ENCODE peak calls at places on chromosome 3, in eight cellular contexts. One of them, this sample, is unnamed.

GRCh38 chr3:100210777-100211145 is 50.0 kb upstream of the TBC1D23 start:
- DNase-seq in fibroblast of lung: peak; percentile 91
- DNase-seq in HFF-Myc: peak; percentile 94
- DNase-seq in astrocyte of the spinal cord: peak; percentile 94
- DNase-seq in astrocyte of the cerebellum: peak; percentile 94
- DNase-seq in AG09319: peak; percentile 92
- DNase-seq in psoas muscle: no peak
- DNase-seq in AG04450: peak; percentile 84
- DNase-seq in this sample: peak; percentile 76

GRCh38 chr3:72177075-72178050 is 392.4 kb upstream of the PROK2 start:
- DNase-seq in fibroblast of lung: peak; percentile 57
- DNase-seq in HFF-Myc: no peak
- DNase-seq in astrocyte of the spinal cord: peak; percentile 22
- DNase-seq in astrocyte of the cerebellum: no peak
- DNase-seq in AG09319: no peak
- DNase-seq in psoas muscle: peak; percentile 41
- DNase-seq in AG04450: no peak
- DNase-seq in this sample: no peak

GRCh38 chr3:8324727-8325126 is 176.9 kb upstream of the LMCD1 start:
- DNase-seq in fibroblast of lung: peak; percentile 40
- DNase-seq in HFF-Myc: no peak
- DNase-seq in astrocyte of the spinal cord: peak; percentile 35
- DNase-seq in astrocyte of the cerebellum: no peak
- DNase-seq in AG09319: no peak
- DNase-seq in psoas muscle: peak; percentile 18
- DNase-seq in AG04450: no peak
- DNase-seq in this sample: peak; percentile 4

GRCh38 chr3:171875923-171876412 is 32.8 kb downstream of the TMEM212 start:
- DNase-seq in fibroblast of lung: peak; percentile 93
- DNase-seq in HFF-Myc: no peak
- DNase-seq in astrocyte of the spinal cord: peak; percentile 82
- DNase-seq in astrocyte of the cerebellum: no peak
- DNase-seq in AG09319: no peak
- DNase-seq in psoas muscle: no peak
- DNase-seq in AG04450: no peak
- DNase-seq in this sample: no peak

GRCh38 chr3:184559336-184559735 is 2.2 kb upstream of the EPHB3 start:
- DNase-seq in fibroblast of lung: no peak
- DNase-seq in HFF-Myc: no peak
- DNase-seq in astrocyte of the spinal cord: no peak
- DNase-seq in astrocyte of the cerebellum: no peak
- DNase-seq in AG09319: no peak
- DNase-seq in psoas muscle: no peak
- DNase-seq in AG04450: no peak
- DNase-seq in this sample: no peak

GRCh38 chr3:8380904-8381704 is 120.5 kb upstream of the LMCD1 start:
- DNase-seq in fibroblast of lung: peak; percentile 51
- DNase-seq in HFF-Myc: no peak
- DNase-seq in astrocyte of the spinal cord: no peak
- DNase-seq in astrocyte of the cerebellum: no peak
- DNase-seq in AG09319: no peak
- DNase-seq in psoas muscle: no peak
- DNase-seq in AG04450: no peak
- DNase-seq in this sample: no peak

GRCh38 chr3:27285668-27286067 is 83.5 kb downstream of the NEK10 start:
- DNase-seq in fibroblast of lung: no peak
- DNase-seq in HFF-Myc: no peak
- DNase-seq in astrocyte of the spinal cord: no peak
- DNase-seq in astrocyte of the cerebellum: no peak
- DNase-seq in AG09319: no peak
- DNase-seq in psoas muscle: no peak
- DNase-seq in AG04450: no peak
- DNase-seq in this sample: no peak

GRCh38 chr3:171806200-171807128 is 3.8 kb downstream of the PLD1 start:
- DNase-seq in fibroblast of lung: peak; percentile 75
- DNase-seq in HFF-Myc: peak; percentile 84
- DNase-seq in astrocyte of the spinal cord: peak; percentile 83
- DNase-seq in astrocyte of the cerebellum: no peak
- DNase-seq in AG09319: peak; percentile 94
- DNase-seq in psoas muscle: no peak
- DNase-seq in AG04450: peak; percentile 76
- DNase-seq in this sample: peak; percentile 70

GRCh38 chr3:195240171-195240701 is 30.7 kb downstream of the XXYLT1 start:
- DNase-seq in fibroblast of lung: no peak
- DNase-seq in HFF-Myc: no peak
- DNase-seq in astrocyte of the spinal cord: no peak
- DNase-seq in astrocyte of the cerebellum: no peak
- DNase-seq in AG09319: no peak
- DNase-seq in psoas muscle: peak; percentile 61
- DNase-seq in AG04450: no peak
- DNase-seq in this sample: no peak

GRCh38 chr3:66722675-66723074 is 221.9 kb upstream of the LRIG1 start:
- DNase-seq in fibroblast of lung: peak; percentile 74
- DNase-seq in HFF-Myc: peak; percentile 67
- DNase-seq in astrocyte of the spinal cord: peak; percentile 77
- DNase-seq in astrocyte of the cerebellum: no peak
- DNase-seq in AG09319: peak; percentile 34
- DNase-seq in psoas muscle: no peak
- DNase-seq in AG04450: peak; percentile 68
- DNase-seq in this sample: peak; percentile 43

GRCh38 chr3:161914703-161915102 is 418.1 kb downstream of the OTOL1 start:
- DNase-seq in fibroblast of lung: peak; percentile 85
- DNase-seq in HFF-Myc: peak; percentile 42
- DNase-seq in astrocyte of the spinal cord: peak; percentile 82
- DNase-seq in astrocyte of the cerebellum: peak; percentile 69
- DNase-seq in AG09319: peak; percentile 35
- DNase-seq in psoas muscle: no peak
- DNase-seq in AG04450: peak; percentile 30
- DNase-seq in this sample: no peak

GRCh38 chr3:54087581-54088410 is 34.6 kb upstream of the CACNA2D3 start:
- DNase-seq in fibroblast of lung: peak; percentile 1
- DNase-seq in HFF-Myc: no peak
- DNase-seq in astrocyte of the spinal cord: no peak
- DNase-seq in astrocyte of the cerebellum: no peak
- DNase-seq in AG09319: no peak
- DNase-seq in psoas muscle: no peak
- DNase-seq in AG04450: no peak
- DNase-seq in this sample: no peak

GRCh38 chr3:16309558-16309957 is 44.5 kb downstream of the OXNAD1 start:
- DNase-seq in fibroblast of lung: peak; percentile 86
- DNase-seq in HFF-Myc: peak; percentile 31
- DNase-seq in astrocyte of the spinal cord: peak; percentile 57
- DNase-seq in astrocyte of the cerebellum: no peak
- DNase-seq in AG09319: no peak
- DNase-seq in psoas muscle: no peak
- DNase-seq in AG04450: no peak
- DNase-seq in this sample: no peak

GRCh38 chr3:136883967-136884720 is 22.1 kb downstream of the NCK1 start:
- DNase-seq in fibroblast of lung: no peak
- DNase-seq in HFF-Myc: no peak
- DNase-seq in astrocyte of the spinal cord: no peak
- DNase-seq in astrocyte of the cerebellum: no peak
- DNase-seq in AG09319: no peak
- DNase-seq in psoas muscle: no peak
- DNase-seq in AG04450: no peak
- DNase-seq in this sample: no peak

GRCh38 chr3:62207197-62207596 is 166.2 kb downstream of the FEZF2 start:
- DNase-seq in fibroblast of lung: no peak
- DNase-seq in HFF-Myc: no peak
- DNase-seq in astrocyte of the spinal cord: no peak
- DNase-seq in astrocyte of the cerebellum: no peak
- DNase-seq in AG09319: no peak
- DNase-seq in psoas muscle: no peak
- DNase-seq in AG04450: no peak
- DNase-seq in this sample: no peak

GRCh38 chr3:193621127-193621526 is 28.1 kb downstream of the OPA1 start:
- DNase-seq in fibroblast of lung: no peak
- DNase-seq in HFF-Myc: no peak
- DNase-seq in astrocyte of the spinal cord: no peak
- DNase-seq in astrocyte of the cerebellum: no peak
- DNase-seq in AG09319: no peak
- DNase-seq in psoas muscle: no peak
- DNase-seq in AG04450: no peak
- DNase-seq in this sample: no peak

GRCh38 chr3:105830836-105831235 is 38.0 kb downstream of the CBLB start:
- DNase-seq in fibroblast of lung: no peak
- DNase-seq in HFF-Myc: no peak
- DNase-seq in astrocyte of the spinal cord: no peak
- DNase-seq in astrocyte of the cerebellum: no peak
- DNase-seq in AG09319: no peak
- DNase-seq in psoas muscle: no peak
- DNase-seq in AG04450: no peak
- DNase-seq in this sample: no peak

GRCh38 chr3:47006145-47006651 is 26.7 kb downstream of the NBEAL2 start:
- DNase-seq in fibroblast of lung: no peak
- DNase-seq in HFF-Myc: no peak
- DNase-seq in astrocyte of the spinal cord: no peak
- DNase-seq in astrocyte of the cerebellum: no peak
- DNase-seq in AG09319: no peak
- DNase-seq in psoas muscle: no peak
- DNase-seq in AG04450: no peak
- DNase-seq in this sample: no peak

GRCh38 chr3:52839268-52839575 is 4.4 kb upstream of the MUSTN1 start:
- DNase-seq in fibroblast of lung: no peak
- DNase-seq in HFF-Myc: no peak
- DNase-seq in astrocyte of the spinal cord: no peak
- DNase-seq in astrocyte of the cerebellum: no peak
- DNase-seq in AG09319: no peak
- DNase-seq in psoas muscle: no peak
- DNase-seq in AG04450: no peak
- DNase-seq in this sample: no peak

GRCh38 chr3:72661115-72661457 is 187.2 kb downstream of the SHQ1 start:
- DNase-seq in fibroblast of lung: peak; percentile 84
- DNase-seq in HFF-Myc: peak; percentile 72
- DNase-seq in astrocyte of the spinal cord: peak; percentile 83
- DNase-seq in astrocyte of the cerebellum: peak; percentile 81
- DNase-seq in AG09319: peak; percentile 81
- DNase-seq in psoas muscle: peak; percentile 67
- DNase-seq in AG04450: peak; percentile 29
- DNase-seq in this sample: peak; percentile 75

GRCh38 chr3:172034786-172035685 is 4.3 kb upstream of the FNDC3B start:
- DNase-seq in fibroblast of lung: no peak
- DNase-seq in HFF-Myc: no peak
- DNase-seq in astrocyte of the spinal cord: no peak
- DNase-seq in astrocyte of the cerebellum: no peak
- DNase-seq in AG09319: no peak
- DNase-seq in psoas muscle: no peak
- DNase-seq in AG04450: no peak
- DNase-seq in this sample: no peak

DNA sequence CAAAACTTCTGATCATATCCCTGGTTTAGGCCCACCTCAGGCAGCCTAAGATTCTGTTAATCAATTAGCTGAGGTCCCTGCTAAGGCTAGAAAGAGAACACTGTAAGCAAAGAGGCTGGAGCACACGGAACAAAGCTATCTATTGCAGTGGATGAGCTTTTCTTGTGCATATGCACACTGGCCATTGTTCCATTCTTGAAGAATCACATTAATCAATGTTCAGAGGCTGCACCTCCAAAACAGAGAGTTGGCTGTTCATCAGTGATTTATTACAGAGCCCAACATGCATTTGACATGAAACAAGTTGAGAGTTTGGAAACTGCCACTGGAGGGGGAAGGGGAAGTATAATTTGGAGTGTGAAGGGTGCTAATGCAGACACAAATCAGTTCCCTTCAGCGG is 873.0 kb downstream of the ROBO1 start:
- DNase-seq in fibroblast of lung: no peak
- DNase-seq in HFF-Myc: no peak
- DNase-seq in astrocyte of the spinal cord: no peak
- DNase-seq in astrocyte of the cerebellum: no peak
- DNase-seq in AG09319: no peak
- DNase-seq in psoas muscle: no peak
- DNase-seq in AG04450: no peak
- DNase-seq in this sample: no peak
- TF ChIP-seq CTCF in fibroblast of lung: no peak
- TF ChIP-seq CTCF in HFF-Myc: no peak
- TF ChIP-seq CTCF in astrocyte of the spinal cord: no peak
- TF ChIP-seq CTCF in astrocyte of the cerebellum: no peak
- TF ChIP-seq CTCF in AG09319: no peak
- TF ChIP-seq CTCF in psoas muscle: no peak
- TF ChIP-seq CTCF in AG04450: no peak
- TF ChIP-seq CTCF in this sample: no peak

GRCh38 chr3:13656584-13657301 is 107.8 kb downstream of the FBLN2 start:
- DNase-seq in fibroblast of lung: no peak
- DNase-seq in HFF-Myc: no peak
- DNase-seq in astrocyte of the spinal cord: no peak
- DNase-seq in astrocyte of the cerebellum: no peak
- DNase-seq in AG09319: no peak
- DNase-seq in psoas muscle: no peak
- DNase-seq in AG04450: no peak
- DNase-seq in this sample: no peak
- TF ChIP-seq CTCF in fibroblast of lung: no peak
- TF ChIP-seq CTCF in HFF-Myc: no peak
- TF ChIP-seq CTCF in astrocyte of the spinal cord: no peak
- TF ChIP-seq CTCF in astrocyte of the cerebellum: no peak
- TF ChIP-seq CTCF in AG09319: no peak
- TF ChIP-seq CTCF in psoas muscle: no peak
- TF ChIP-seq CTCF in AG04450: no peak
- TF ChIP-seq CTCF in this sample: no peak

DNA sequence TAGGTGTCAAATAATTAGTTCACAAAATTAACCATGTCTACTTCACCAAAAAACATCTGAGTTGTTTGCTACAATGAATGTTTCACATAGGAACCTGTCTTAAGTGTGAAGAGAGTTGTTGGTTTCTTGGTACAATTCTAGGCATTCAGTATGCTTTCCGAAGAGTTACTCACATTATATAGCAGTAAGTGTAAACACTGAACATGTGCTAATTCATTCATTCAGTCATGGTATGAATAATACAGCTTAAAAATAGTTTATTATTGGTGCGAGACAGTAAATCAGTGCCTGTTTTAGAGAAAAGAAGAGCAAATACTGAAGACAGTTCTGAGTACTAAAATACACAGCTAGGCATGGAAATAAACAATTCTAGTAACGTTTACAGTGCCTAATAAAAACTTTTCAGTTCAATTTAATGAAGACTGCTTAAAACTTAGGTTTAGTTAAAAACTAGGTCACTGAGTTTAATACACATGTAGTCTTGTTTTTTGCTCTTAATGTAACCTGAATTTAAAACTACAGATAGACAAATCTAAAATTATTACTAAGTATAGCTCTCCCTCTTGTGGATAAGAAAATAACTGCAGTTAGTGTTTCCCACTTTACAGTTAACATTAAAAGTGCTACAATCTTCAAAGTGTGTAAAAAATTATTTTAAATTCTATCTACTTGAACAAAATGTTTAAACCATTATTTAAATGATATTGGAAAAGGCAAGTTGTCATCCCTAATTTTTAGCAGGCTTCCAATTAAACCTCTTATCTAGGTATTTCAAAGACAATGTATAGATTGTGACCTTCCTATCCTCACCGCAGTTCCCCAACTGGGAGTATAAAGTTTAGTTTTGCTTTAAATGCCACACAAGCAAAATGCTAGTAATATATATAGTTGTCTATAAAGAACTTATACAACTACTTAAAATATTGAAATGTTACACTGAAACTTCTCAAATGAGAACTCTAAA is 20.1 kb upstream of the ZCWPW2 start:
- DNase-seq in fibroblast of lung: peak; percentile 7
- DNase-seq in HFF-Myc: no peak
- DNase-seq in astrocyte of the spinal cord: peak; percentile 38
- DNase-seq in astrocyte of the cerebellum: no peak
- DNase-seq in AG09319: no peak
- DNase-seq in psoas muscle: no peak
- DNase-seq in AG04450: no peak
- DNase-seq in this sample: no peak
- TF ChIP-seq CTCF in fibroblast of lung: peak; percentile 43
- TF ChIP-seq CTCF in HFF-Myc: peak; percentile 20
- TF ChIP-seq CTCF in astrocyte of the spinal cord: peak; percentile 57
- TF ChIP-seq CTCF in astrocyte of the cerebellum: no peak
- TF ChIP-seq CTCF in AG09319: peak; percentile 58
- TF ChIP-seq CTCF in psoas muscle: peak; percentile 77
- TF ChIP-seq CTCF in AG04450: peak; percentile 57
- TF ChIP-seq CTCF in this sample: peak; percentile 37

GRCh38 chr3:99145031-99145430 is 243.5 kb upstream of the DCBLD2 start:
- DNase-seq in fibroblast of lung: no peak
- DNase-seq in HFF-Myc: no peak
- DNase-seq in astrocyte of the spinal cord: no peak
- DNase-seq in astrocyte of the cerebellum: no peak
- DNase-seq in AG09319: no peak
- DNase-seq in psoas muscle: no peak
- DNase-seq in AG04450: no peak
- DNase-seq in this sample: no peak
- TF ChIP-seq CTCF in fibroblast of lung: no peak
- TF ChIP-seq CTCF in HFF-Myc: no peak
- TF ChIP-seq CTCF in astrocyte of the spinal cord: no peak
- TF ChIP-seq CTCF in astrocyte of the cerebellum: no peak
- TF ChIP-seq CTCF in AG09319: no peak
- TF ChIP-seq CTCF in psoas muscle: no peak
- TF ChIP-seq CTCF in AG04450: no peak
- TF ChIP-seq CTCF in this sample: no peak

This sample was measured in AG09309.